ENCODE peak calls at places on chromosomes 11 and 22, in ten cellular contexts. V is stimulated activated CD4-positive, alpha-beta T cell treated with anti-CD3 and anti-CD28 coated beads, Interleukin-12 subunit alpha, Interleukin-12 subunit beta, amount 100 ng/mL, for 4 hours; C is AML-193; H is LoVo; R is PC-3; A is tibial artery; E is HEK293T; W is AG20443; S is stimulated activated effector memory CD8-positive, alpha-beta T cell treated with anti-CD3 and anti-CD28 coated beads, Interleukin-12 subunit alpha, Interleukin-12 subunit beta, amount 100 ng/mL, for 72 hours; M is PC-9. B is an unnamed sample.

GRCh38 chr11:2892215-2893020 is 6.8 kb upstream of the CDKN1C start:
- DNase-seq in V (peak), C (peak), H (peak), R (peak), A (no peak), E (peak), W (peak), S (peak), M (peak), B (peak)

GRCh38 chr22:29144786-29145160 is 60.9 kb upstream of the EMID1 start:
- DNase-seq in V (no peak), C (no peak), H (no peak), R (no peak), A (no peak), E (no peak), W (no peak), S (no peak), M (no peak), B (no peak)

GRCh38 chr11:74819400-74819799 is 70.8 kb downstream of the RNF169 start:
- DNase-seq in V (no peak), C (no peak), H (no peak), R (no peak), A (no peak), E (no peak), W (peak), S (no peak), M (no peak), B (peak)

GRCh38 chr11:62676698-62677097 is 2.2 kb downstream of the UBXN1 start:
- DNase-seq in V (no peak), C (no peak), H (no peak), R (no peak), A (no peak), E (no peak), W (no peak), S (no peak), M (no peak), B (no peak)

GRCh38 chr22:40898850-40899357 is 37.0 kb upstream of the DNAJB7 start:
- DNase-seq in V (no peak), C (peak), H (peak), R (peak), A (no peak), E (peak), W (peak), S (no peak), M (peak), B (peak)

GRCh38 chr11:94183886-94184264 is 55.2 kb downstream of the PANX1 start:
- DNase-seq in V (peak), C (peak), H (peak), R (peak), A (peak), E (peak), W (peak), S (no peak), M (peak), B (no peak)

GRCh38 chr11:46901156-46901555 is 17.2 kb downstream of the LRP4 start:
- DNase-seq in V (no peak), C (no peak), H (no peak), R (peak), A (no peak), E (no peak), W (no peak), S (no peak), M (peak), B (no peak)

GRCh38 chr22:42967933-42968332 is 47.0 kb downstream of the PACSIN2 start:
- DNase-seq in V (no peak), C (peak), H (no peak), R (no peak), A (peak), E (no peak), W (peak), S (no peak), M (no peak), B (no peak)

GRCh38 chr22:36587289-36588154 is 58.6 kb upstream of the EIF3D start:
- DNase-seq in V (no peak), C (no peak), H (no peak), R (peak), A (no peak), E (no peak), W (peak), S (no peak), M (no peak), B (peak)

GRCh38 chr22:33747029-33747428 is 173.2 kb downstream of the LARGE1 start:
- DNase-seq in V (no peak), C (no peak), H (no peak), R (no peak), A (no peak), E (no peak), W (no peak), S (no peak), M (no peak), B (no peak)

GRCh38 chr11:94400839-94401772 is at the start of gene GPR83:
- DNase-seq in V (no peak), C (no peak), H (no peak), R (no peak), A (no peak), E (peak), W (peak), S (no peak), M (no peak), B (no peak)

GRCh38 chr11:104490182-104490581 is 326.2 kb upstream of the PDGFD start:
- DNase-seq in V (no peak), C (no peak), H (no peak), R (no peak), A (no peak), E (no peak), W (no peak), S (no peak), M (no peak), B (no peak)

GRCh38 chr11:72856551-72857342 is 42.5 kb downstream of the ATG16L2 start:
- DNase-seq in V (no peak), C (no peak), H (no peak), R (no peak), A (no peak), E (no peak), W (no peak), S (no peak), M (no peak), B (peak)

GRCh38 chr22:39493759-39494158 is 8.3 kb upstream of the MIEF1 start:
- DNase-seq in V (no peak), C (no peak), H (no peak), R (peak), A (no peak), E (no peak), W (peak), S (no peak), M (peak), B (peak)